ENCODE peak calls at places on chromosome 12, in ten cellular contexts. M, N, F, H, U, S, J, W, C and O are unnamed samples. For H3K36me3, the result is how much of the 10 kb centered on the place peaks cover.

GRCh38 chr12:114045333-114045732 is 79.2 kb upstream of the RBM19 start:
- DNase-seq in M (no peak), N (no peak), F (no peak), H (no peak), U (no peak), S (no peak), J (no peak), W (no peak), C (no peak), O (no peak)

GRCh38 chr12:98754095-98754494 is 109.0 kb downstream of the APAF1 start:
- DNase-seq in M (no peak), N (no peak), F (peak), H (no peak), U (no peak), S (no peak), J (no peak), W (no peak), C (peak), O (no peak)

GRCh38 chr12:127809236-127809635 is 457.7 kb upstream of the TMEM132C start:
- DNase-seq in M (no peak), N (no peak), F (no peak), H (no peak), U (no peak), S (no peak), J (no peak), W (no peak), C (no peak), O (peak)

GRCh38 chr12:34400986-34401658 is 378.8 kb downstream of the ALG10 start:
- DNase-seq in M (peak), N (no peak), F (no peak), H (peak), U (peak), S (peak), J (peak), W (peak), C (no peak), O (no peak)

GRCh38 chr12:91179315-91179714 is 3.3 kb downstream of the DCN start:
- DNase-seq in M (peak), N (no peak), F (no peak), H (no peak), U (no peak), S (peak), J (no peak), W (no peak), C (peak), O (no peak)

GRCh38 chr12:2613674-2614073 is 181.1 kb upstream of the FKBP4 start:
- DNase-seq in M (no peak), N (no peak), F (no peak), H (no peak), U (no peak), S (peak), J (no peak), W (no peak), C (peak), O (no peak)

GRCh38 chr12:2161478-2161877 is 108.7 kb downstream of the CACNA1C start:
- DNase-seq in M (no peak), N (no peak), F (no peak), H (peak), U (peak), S (peak), J (no peak), W (peak), C (no peak), O (peak)

GRCh38 chr12:125071456-125071855 is 6.2 kb downstream of the AACS start:
- DNase-seq in M (no peak), N (no peak), F (no peak), H (no peak), U (no peak), S (no peak), J (no peak), W (no peak), C (no peak), O (no peak)

GRCh38 chr12:120922279-120922678 is 18.1 kb upstream of the SPPL3 start:
- DNase-seq in M (peak), N (no peak), F (no peak), H (no peak), U (no peak), S (no peak), J (no peak), W (no peak), C (no peak), O (no peak)

GRCh38 chr12:106954462-106955376 is 988 bp upstream of the TMEM263 start:
- DNase-seq in M (peak), N (no peak), F (peak), H (peak), U (peak), S (peak), J (no peak), W (peak), C (peak), O (peak)

GRCh38 chr12:49895773-49896172 is 7.9 kb downstream of the FAIM2 start:
- DNase-seq in M (no peak), N (no peak), F (no peak), H (no peak), U (no peak), S (no peak), J (no peak), W (no peak), C (no peak), O (no peak)

GRCh38 chr12:31589896-31590729 is 823 bp downstream of the DENND5B start:
- DNase-seq in M (peak), N (no peak), F (peak), H (peak), U (peak), S (peak), J (no peak), W (peak), C (peak), O (peak)

GRCh38 chr12:26338574-26339572 is 143.5 kb downstream of the SSPN start:
- DNase-seq in M (no peak), N (no peak), F (no peak), H (no peak), U (no peak), S (no peak), J (no peak), W (no peak), C (peak), O (no peak)

GRCh38 chr12:76762556-76762955 is 1.4 kb upstream of the ZDHHC17 start:
- DNase-seq in M (no peak), N (no peak), F (no peak), H (no peak), U (no peak), S (no peak), J (no peak), W (no peak), C (no peak), O (no peak)

GRCh38 chr12:130161261-130162231 is 718 bp upstream of the FZD10 start:
- DNase-seq in M (no peak), N (no peak), F (no peak), H (peak), U (no peak), S (peak), J (no peak), W (peak), C (no peak), O (peak)

GRCh38 chr12:122743895-122744525 is 8.6 kb upstream of the DENR start:
- DNase-seq in M (peak), N (no peak), F (no peak), H (peak), U (no peak), S (no peak), J (no peak), W (peak), C (no peak), O (no peak)

GRCh38 chr12:93824514-93825500 is 147.6 kb downstream of the CRADD start:
- DNase-seq in M (no peak), N (no peak), F (no peak), H (no peak), U (no peak), S (no peak), J (no peak), W (no peak), C (peak), O (no peak)

GRCh38 chr12:77772606-77773298 is 57.9 kb upstream of the NAV3 start:
- DNase-seq in M (no peak), N (no peak), F (no peak), H (no peak), U (no peak), S (no peak), J (no peak), W (no peak), C (no peak), O (no peak)

GRCh38 chr12:11885261-11886038 is 185.3 kb upstream of the BCL2L14 start:
- DNase-seq in M (no peak), N (no peak), F (no peak), H (peak), U (no peak), S (no peak), J (no peak), W (no peak), C (peak), O (peak)

GRCh38 chr12:128729628-128730121 is 94.1 kb downstream of the SLC15A4 start:
- DNase-seq in M (no peak), N (no peak), F (peak), H (no peak), U (no peak), S (no peak), J (no peak), W (no peak), C (no peak), O (no peak)

GRCh38 chr12:20063116-20063515 is 305.2 kb upstream of the PDE3A start:
- DNase-seq in M (no peak), N (no peak), F (no peak), H (no peak), U (no peak), S (no peak), J (no peak), W (no peak), C (peak), O (no peak)

GRCh38 chr12:123102781-123103503 is 47.9 kb downstream of the PITPNM2 start:
- DNase-seq in M (no peak), N (no peak), F (no peak), H (no peak), U (no peak), S (no peak), J (no peak), W (no peak), C (no peak), O (no peak)

GRCh38 chr12:119802472-119802871 is 74.6 kb downstream of the CIT start:
- DNase-seq in M (peak), N (no peak), F (no peak), H (peak), U (peak), S (no peak), J (no peak), W (no peak), C (peak), O (peak)

GRCh38 chr12:11621797-11622423 is 27.6 kb upstream of the ETV6 start:
- DNase-seq in M (no peak), N (no peak), F (peak), H (peak), U (no peak), S (no peak), J (no peak), W (no peak), C (no peak), O (peak)

GRCh38 chr12:112716099-112717093 is 75.2 kb upstream of the RPH3A start:
- DNase-seq in M (no peak), N (no peak), F (peak), H (no peak), U (no peak), S (no peak), J (no peak), W (no peak), C (no peak), O (no peak)

GRCh38 chr12:124861898-124862676 is 1.6 kb downstream of the SCARB1 start:
- DNase-seq in M (no peak), N (no peak), F (no peak), H (no peak), U (no peak), S (no peak), J (no peak), W (no peak), C (no peak), O (no peak)

GRCh38 chr12:15600223-15600935 is 188.8 kb downstream of the EPS8 start:
- DNase-seq in M (no peak), N (no peak), F (no peak), H (no peak), U (no peak), S (no peak), J (no peak), W (no peak), C (no peak), O (no peak)

GRCh38 chr12:49698619-49699545 is 8.3 kb downstream of the FMNL3 start:
- DNase-seq in M (no peak), N (no peak), F (peak), H (peak), U (no peak), S (peak), J (no peak), W (no peak), C (peak), O (peak)

DNA sequence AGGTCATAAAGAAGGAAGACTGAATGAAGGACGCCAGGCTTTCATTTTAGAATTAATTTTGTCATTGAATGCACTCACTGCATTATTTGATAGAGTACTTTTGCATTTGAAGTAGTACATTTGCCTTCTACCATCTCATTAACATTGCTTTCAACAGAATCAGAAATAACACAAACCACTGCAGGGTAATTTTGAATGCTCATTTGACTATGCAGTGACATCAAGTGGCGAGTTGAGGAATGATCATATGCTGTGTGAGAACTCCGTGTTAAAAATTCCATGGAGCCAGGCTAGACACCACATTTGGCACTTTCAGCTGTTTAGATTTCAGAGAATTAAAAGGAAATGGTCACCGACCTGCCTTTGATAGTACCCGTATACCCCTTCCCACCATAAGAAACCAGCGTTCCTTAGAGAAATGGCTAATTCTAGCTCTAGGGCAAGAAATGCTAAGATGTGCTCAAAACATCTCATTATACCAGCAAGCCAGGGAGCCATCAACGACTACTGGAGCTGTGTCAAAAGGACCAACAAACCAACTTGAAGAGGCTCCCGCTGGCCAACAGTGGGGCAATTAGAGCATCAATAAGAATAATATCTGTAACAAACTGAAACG is 16.5 kb downstream of the HEBP1 start:
- DNase-seq in M (no peak), N (no peak), F (peak), H (no peak), U (no peak), S (peak), J (no peak), W (no peak), C (peak), O (peak)
- H3K36me3 ChIP-seq in M (half or more), N (under half), F (under half), H (under half), U (half or more), S (under half), J (half or more), W (under half), C (under half), O (under half)

GRCh38 chr12:89708793-89709156 is at the start of gene ATP2B1:
- DNase-seq in M (peak), N (peak), F (peak), H (peak), U (peak), S (peak), J (no peak), W (peak), C (peak), O (peak)
- TF ChIP-seq POLR2A in M (peak), N (no peak), F (no peak), H (no peak), U (peak), S (peak), J (peak), W (peak), C (peak), O (peak)

GRCh38 chr12:96258451-96258933 is 64.3 kb downstream of the ELK3 start:
- DNase-seq in M (no peak), N (no peak), F (no peak), H (no peak), U (peak), S (peak), J (no peak), W (no peak), C (peak), O (no peak)
- TF ChIP-seq CTCF in M (no peak), N (no peak), F (no peak), H (no peak), U (no peak), S (no peak), J (no peak), W (no peak), C (no peak), O (no peak)

GRCh38 chr12:71321130-71321529 is 118.5 kb upstream of the LGR5 start:
- DNase-seq in M (no peak), N (no peak), F (no peak), H (no peak), U (no peak), S (no peak), J (no peak), W (no peak), C (no peak), O (no peak)

GRCh38 chr12:71312767-71313375 is 126.7 kb upstream of the LGR5 start:
- DNase-seq in M (no peak), N (no peak), F (no peak), H (no peak), U (no peak), S (no peak), J (no peak), W (no peak), C (no peak), O (peak)

GRCh38 chr12:71315328-71315960 is 124.2 kb upstream of the LGR5 start:
- DNase-seq in M (no peak), N (no peak), F (no peak), H (no peak), U (no peak), S (no peak), J (no peak), W (no peak), C (no peak), O (no peak)
- H3K36me3 ChIP-seq in M (under half), N (under half), F (under half), H (under half), U (under half), S (under half), J (under half), W (under half), C (under half), O (under half)

GRCh38 chr12:46360908-46361666 is 11.5 kb downstream of the SLC38A2 start:
- DNase-seq in M (no peak), N (no peak), F (no peak), H (no peak), U (no peak), S (no peak), J (no peak), W (no peak), C (no peak), O (no peak)

GRCh38 chr12:46360370-46360769 is 12.2 kb downstream of the SLC38A2 start:
- DNase-seq in M (no peak), N (no peak), F (no peak), H (no peak), U (no peak), S (no peak), J (no peak), W (no peak), C (no peak), O (no peak)

GRCh38 chr12:46362895-46363581 is 9.5 kb downstream of the SLC38A2 start:
- DNase-seq in M (no peak), N (no peak), F (no peak), H (no peak), U (no peak), S (no peak), J (no peak), W (no peak), C (no peak), O (no peak)

GRCh38 chr12:46359667-46360280 is 12.8 kb downstream of the SLC38A2 start:
- DNase-seq in M (no peak), N (no peak), F (no peak), H (no peak), U (no peak), S (no peak), J (no peak), W (no peak), C (no peak), O (no peak)

GRCh38 chr12:46361667-46362034 is 10.9 kb downstream of the SLC38A2 start:
- DNase-seq in M (no peak), N (no peak), F (no peak), H (no peak), U (no peak), S (no peak), J (no peak), W (no peak), C (no peak), O (no peak)
- TF ChIP-seq POLR2A in M (no peak), N (no peak), F (no peak), H (no peak), U (no peak), S (no peak), J (no peak), W (peak), C (no peak), O (no peak)

DNA sequence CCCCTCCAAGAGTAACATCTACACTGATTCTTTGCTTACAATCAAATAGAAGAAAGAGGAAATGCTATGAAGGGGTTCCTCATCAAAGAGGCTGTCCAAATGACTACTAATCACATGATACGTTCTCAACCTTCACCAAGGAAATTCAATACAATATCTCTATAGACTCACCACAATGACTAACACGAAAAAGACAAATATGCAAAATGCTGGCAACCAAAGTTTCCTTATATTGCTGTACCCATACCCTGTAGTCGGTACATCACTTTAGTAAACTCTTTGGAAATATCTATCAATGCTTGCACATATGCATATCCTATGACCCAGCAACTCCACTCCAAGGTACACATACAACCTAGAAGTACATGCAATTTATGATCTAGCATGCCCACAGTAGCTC is 1296.6 kb downstream of the AACS start:
- DNase-seq in M (no peak), N (no peak), F (no peak), H (no peak), U (no peak), S (no peak), J (no peak), W (no peak), C (no peak), O (no peak)
- TF ChIP-seq CTCF in M (no peak), N (no peak), F (no peak), H (no peak), U (no peak), S (no peak), J (no peak), W (no peak), C (no peak), O (no peak)

GRCh38 chr12:32742133-32742532 is 13.6 kb downstream of the YARS2 start:
- DNase-seq in M (no peak), N (no peak), F (no peak), H (no peak), U (no peak), S (no peak), J (no peak), W (no peak), C (no peak), O (no peak)

GRCh38 chr12:32737715-32738114 is 18.0 kb downstream of the YARS2 start:
- DNase-seq in M (no peak), N (no peak), F (no peak), H (no peak), U (no peak), S (no peak), J (no peak), W (no peak), C (no peak), O (no peak)

GRCh38 chr12:32739279-32739678 is 16.4 kb downstream of the YARS2 start:
- DNase-seq in M (no peak), N (no peak), F (no peak), H (no peak), U (no peak), S (no peak), J (no peak), W (no peak), C (no peak), O (no peak)

GRCh38 chr12:32743264-32743663 is 12.4 kb downstream of the YARS2 start:
- DNase-seq in M (no peak), N (no peak), F (no peak), H (no peak), U (no peak), S (no peak), J (no peak), W (no peak), C (no peak), O (no peak)
- H3K36me3 ChIP-seq in M (half or more), N (under half), F (half or more), H (under half), U (half or more), S (under half), J (half or more), W (under half), C (under half), O (under half)

DNA sequence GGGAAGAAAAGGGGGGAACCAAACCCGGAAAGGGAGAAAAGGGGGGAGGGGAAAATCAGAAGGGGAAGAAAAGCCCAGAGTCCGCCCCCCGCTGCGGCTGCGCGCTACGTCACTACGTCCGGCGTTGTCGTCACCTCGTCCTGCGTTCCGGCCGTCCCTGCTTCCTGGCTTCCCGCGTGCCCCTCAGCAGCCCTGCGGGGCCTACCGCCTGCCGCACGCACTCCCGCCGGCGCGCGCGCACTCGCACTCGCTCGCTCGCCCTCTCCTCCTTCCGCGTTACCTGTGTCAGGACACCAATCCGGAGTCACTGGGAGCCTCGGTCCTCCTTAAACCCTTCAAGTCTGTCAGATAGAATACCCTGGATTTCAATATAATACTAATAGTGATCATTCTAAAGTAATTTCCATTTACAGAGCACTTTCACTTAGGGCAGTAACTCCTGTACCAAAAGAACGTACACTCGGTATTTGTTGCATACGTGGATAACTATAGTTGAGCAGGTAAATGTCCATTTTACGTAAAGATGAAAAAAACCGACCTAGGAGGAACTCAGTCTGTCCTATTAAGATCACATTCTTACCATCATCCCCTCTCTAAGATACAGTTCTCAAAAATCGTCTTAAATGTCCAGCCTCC is at the start of gene R3HDM2:
- DNase-seq in M (peak), N (peak), F (peak), H (peak), U (peak), S (peak), J (peak), W (peak), C (peak), O (peak)
- TF ChIP-seq POLR2A in M (peak), N (no peak), F (peak), H (peak), U (no peak), S (peak), J (peak), W (peak), C (peak), O (peak)